ENCODE peak calls at places on chromosomes 13 and 19, in seven cellular contexts. One of them, this sample, is unnamed.

GRCh38 chr13:102291587-102292218 is 110.1 kb downstream of the FGF14 start:
- DNase-seq in left cardiac atrium: no peak
- DNase-seq in Kasumi-1: no peak
- DNase-seq in Karpas-422: no peak
- DNase-seq in OCI-LY7: no peak
- DNase-seq in adrenal gland: no peak
- DNase-seq in astrocyte of the spinal cord: peak; percentile 19
- DNase-seq in this sample: no peak

GRCh38 chr13:41546372-41547252 is 89.3 kb downstream of the RGCC start:
- DNase-seq in astrocyte of the spinal cord: peak; percentile 88
- DNase-seq in left cardiac atrium: no peak
- DNase-seq in Karpas-422: no peak
- DNase-seq in adrenal gland: no peak
- DNase-seq in OCI-LY7: no peak
- DNase-seq in Kasumi-1: no peak
- DNase-seq in this sample: no peak

GRCh38 chr19:15501596-15501995 is 6.7 kb upstream of the CYP4F22 start:
- DNase-seq in Karpas-422: no peak
- DNase-seq in OCI-LY7: no peak
- DNase-seq in Kasumi-1: no peak
- DNase-seq in adrenal gland: no peak
- DNase-seq in left cardiac atrium: no peak
- DNase-seq in astrocyte of the spinal cord: no peak
- DNase-seq in this sample: no peak

GRCh38 chr13:82657471-82657870 is 1224.8 kb downstream of the SLITRK1 start:
- DNase-seq in astrocyte of the spinal cord: no peak
- DNase-seq in left cardiac atrium: no peak
- DNase-seq in adrenal gland: no peak
- DNase-seq in OCI-LY7: no peak
- DNase-seq in Karpas-422: no peak
- DNase-seq in Kasumi-1: no peak
- DNase-seq in this sample: no peak

GRCh38 chr13:113888701-113889330 is 24.9 kb upstream of the GAS6 start:
- DNase-seq in Kasumi-1: no peak
- DNase-seq in left cardiac atrium: no peak
- DNase-seq in astrocyte of the spinal cord: no peak
- DNase-seq in Karpas-422: no peak
- DNase-seq in OCI-LY7: no peak
- DNase-seq in adrenal gland: no peak
- DNase-seq in this sample: no peak

GRCh38 chr13:80463673-80464352 is 122.9 kb upstream of the SPRY2 start:
- DNase-seq in astrocyte of the spinal cord: no peak
- DNase-seq in adrenal gland: no peak
- DNase-seq in Karpas-422: no peak
- DNase-seq in Kasumi-1: no peak
- DNase-seq in left cardiac atrium: no peak
- DNase-seq in OCI-LY7: no peak
- DNase-seq in this sample: no peak

GRCh38 chr13:90105276-90105675 is 1242.2 kb upstream of the MIR17HG start:
- DNase-seq in astrocyte of the spinal cord: peak; percentile 59
- DNase-seq in Karpas-422: no peak
- DNase-seq in left cardiac atrium: no peak
- DNase-seq in adrenal gland: no peak
- DNase-seq in Kasumi-1: peak; percentile 45
- DNase-seq in OCI-LY7: no peak
- DNase-seq in this sample: no peak

GRCh38 chr13:106156468-106156867 is 379.0 kb downstream of the EFNB2 start:
- DNase-seq in adrenal gland: no peak
- DNase-seq in Kasumi-1: no peak
- DNase-seq in Karpas-422: no peak
- DNase-seq in astrocyte of the spinal cord: peak; percentile 98
- DNase-seq in left cardiac atrium: no peak
- DNase-seq in OCI-LY7: no peak
- DNase-seq in this sample: no peak

GRCh38 chr19:41327499-41328156 is 17.7 kb downstream of the CCDC97 start:
- DNase-seq in astrocyte of the spinal cord: peak; percentile 58
- DNase-seq in OCI-LY7: peak; percentile 80
- DNase-seq in Karpas-422: peak; percentile 82
- DNase-seq in left cardiac atrium: peak; percentile 82
- DNase-seq in Kasumi-1: peak; percentile 66
- DNase-seq in adrenal gland: peak; percentile 51
- DNase-seq in this sample: peak; percentile 92

GRCh38 chr13:33260168-33261098 is 25.1 kb downstream of the STARD13 start:
- DNase-seq in Kasumi-1: no peak
- DNase-seq in Karpas-422: no peak
- DNase-seq in left cardiac atrium: no peak
- DNase-seq in adrenal gland: no peak
- DNase-seq in astrocyte of the spinal cord: peak; percentile 63
- DNase-seq in OCI-LY7: no peak
- DNase-seq in this sample: no peak

GRCh38 chr19:49592486-49593232 is 1.7 kb downstream of the PRR12 start:
- DNase-seq in OCI-LY7: peak; percentile 72
- DNase-seq in Karpas-422: peak; percentile 86
- DNase-seq in left cardiac atrium: no peak
- DNase-seq in astrocyte of the spinal cord: no peak
- DNase-seq in adrenal gland: peak; percentile 28
- DNase-seq in Kasumi-1: peak; percentile 68
- DNase-seq in this sample: no peak

GRCh38 chr13:26022538-26023292 is 29.1 kb downstream of the SHISA2 start:
- DNase-seq in adrenal gland: peak; percentile 80
- DNase-seq in Kasumi-1: no peak
- DNase-seq in left cardiac atrium: peak; percentile 84
- DNase-seq in astrocyte of the spinal cord: peak; percentile 78
- DNase-seq in OCI-LY7: no peak
- DNase-seq in Karpas-422: no peak
- DNase-seq in this sample: no peak

GRCh38 chr19:44582581-44583265 is 30.6 kb upstream of the IGSF23 start:
- DNase-seq in Karpas-422: peak; percentile 62
- DNase-seq in left cardiac atrium: peak; percentile 49
- DNase-seq in Kasumi-1: peak; percentile 22
- DNase-seq in astrocyte of the spinal cord: no peak
- DNase-seq in adrenal gland: peak; percentile 58
- DNase-seq in OCI-LY7: peak; percentile 6
- DNase-seq in this sample: no peak

GRCh38 chr19:33461256-33462111 is 60.1 kb downstream of the PEPD start:
- DNase-seq in Karpas-422: no peak
- DNase-seq in OCI-LY7: no peak
- DNase-seq in Kasumi-1: no peak
- DNase-seq in astrocyte of the spinal cord: no peak
- DNase-seq in left cardiac atrium: no peak
- DNase-seq in adrenal gland: no peak
- DNase-seq in this sample: no peak

GRCh38 chr13:114222461-114222968 is 12.2 kb upstream of the CDC16 start:
- DNase-seq in OCI-LY7: no peak
- DNase-seq in Karpas-422: peak; percentile 62
- DNase-seq in astrocyte of the spinal cord: no peak
- DNase-seq in adrenal gland: no peak
- DNase-seq in left cardiac atrium: peak; percentile 35
- DNase-seq in Kasumi-1: no peak
- DNase-seq in this sample: peak; percentile 90

GRCh38 chr19:42301646-42302204 is at the start of gene PRR19:
- DNase-seq in Kasumi-1: peak; percentile 15
- DNase-seq in Karpas-422: peak; percentile 62
- DNase-seq in OCI-LY7: peak; percentile 50
- DNase-seq in left cardiac atrium: no peak
- DNase-seq in adrenal gland: no peak
- DNase-seq in astrocyte of the spinal cord: no peak
- DNase-seq in this sample: no peak

GRCh38 chr19:17001603-17002183 is 24.9 kb downstream of the CPAMD8 start:
- DNase-seq in Kasumi-1: no peak
- DNase-seq in Karpas-422: no peak
- DNase-seq in astrocyte of the spinal cord: no peak
- DNase-seq in left cardiac atrium: peak; percentile 35
- DNase-seq in adrenal gland: no peak
- DNase-seq in OCI-LY7: no peak
- DNase-seq in this sample: no peak

GRCh38 chr19:40689339-40690049 is 957 bp downstream of the NUMBL start:
- DNase-seq in Karpas-422: peak; percentile 68
- DNase-seq in Kasumi-1: no peak
- DNase-seq in OCI-LY7: no peak
- DNase-seq in adrenal gland: no peak
- DNase-seq in left cardiac atrium: peak; percentile 49
- DNase-seq in astrocyte of the spinal cord: no peak
- DNase-seq in this sample: no peak

GRCh38 chr19:11101057-11101456 is 11.8 kb downstream of the LDLR start:
- DNase-seq in Kasumi-1: no peak
- DNase-seq in Karpas-422: no peak
- DNase-seq in OCI-LY7: no peak
- DNase-seq in astrocyte of the spinal cord: no peak
- DNase-seq in adrenal gland: no peak
- DNase-seq in left cardiac atrium: no peak
- DNase-seq in this sample: no peak

GRCh38 chr19:32041681-32042292 is 303.6 kb upstream of the ZNF507 start:
- DNase-seq in OCI-LY7: peak; percentile 1
- DNase-seq in Kasumi-1: peak; percentile 3
- DNase-seq in Karpas-422: peak; percentile 64
- DNase-seq in adrenal gland: peak; percentile 72
- DNase-seq in astrocyte of the spinal cord: peak; percentile 29
- DNase-seq in left cardiac atrium: peak; percentile 35
- DNase-seq in this sample: no peak

GRCh38 chr19:5170329-5170745 is 170.3 kb downstream of the PTPRS start:
- DNase-seq in adrenal gland: no peak
- DNase-seq in OCI-LY7: peak; percentile 20
- DNase-seq in astrocyte of the spinal cord: no peak
- DNase-seq in left cardiac atrium: no peak
- DNase-seq in Karpas-422: peak; percentile 79
- DNase-seq in Kasumi-1: no peak
- DNase-seq in this sample: no peak

GRCh38 chr13:49652691-49653305 is 24.5 kb downstream of the ARL11 start:
- DNase-seq in adrenal gland: peak; percentile 28
- DNase-seq in left cardiac atrium: no peak
- DNase-seq in Karpas-422: peak; percentile 78
- DNase-seq in astrocyte of the spinal cord: no peak
- DNase-seq in Kasumi-1: peak; percentile 87
- DNase-seq in OCI-LY7: peak; percentile 63
- DNase-seq in this sample: no peak

GRCh38 chr13:111610879-111611278 is 290.4 kb downstream of the TEX29 start:
- DNase-seq in left cardiac atrium: no peak
- DNase-seq in Karpas-422: no peak
- DNase-seq in adrenal gland: no peak
- DNase-seq in astrocyte of the spinal cord: no peak
- DNase-seq in Kasumi-1: no peak
- DNase-seq in OCI-LY7: no peak
- DNase-seq in this sample: no peak

GRCh38 chr13:87089391-87089790 is 581.8 kb upstream of the SLITRK5 start:
- DNase-seq in Kasumi-1: no peak
- DNase-seq in Karpas-422: no peak
- DNase-seq in left cardiac atrium: no peak
- DNase-seq in OCI-LY7: no peak
- DNase-seq in adrenal gland: no peak
- DNase-seq in astrocyte of the spinal cord: peak; percentile 78
- DNase-seq in this sample: no peak

GRCh38 chr19:33662391-33662790 is 40.6 kb downstream of the CHST8 start:
- DNase-seq in left cardiac atrium: no peak
- DNase-seq in astrocyte of the spinal cord: no peak
- DNase-seq in OCI-LY7: no peak
- DNase-seq in Kasumi-1: no peak
- DNase-seq in Karpas-422: no peak
- DNase-seq in adrenal gland: no peak
- DNase-seq in this sample: no peak

GRCh38 chr13:111540486-111540885 is 220.0 kb downstream of the TEX29 start:
- DNase-seq in left cardiac atrium: no peak
- DNase-seq in adrenal gland: no peak
- DNase-seq in Kasumi-1: no peak
- DNase-seq in astrocyte of the spinal cord: no peak
- DNase-seq in Karpas-422: no peak
- DNase-seq in OCI-LY7: no peak
- DNase-seq in this sample: no peak

GRCh38 chr19:5048727-5049553 is 80.0 kb downstream of the KDM4B start:
- DNase-seq in adrenal gland: peak; percentile 89
- DNase-seq in OCI-LY7: no peak
- DNase-seq in Kasumi-1: no peak
- DNase-seq in Karpas-422: no peak
- DNase-seq in astrocyte of the spinal cord: peak; percentile 73
- DNase-seq in left cardiac atrium: peak; percentile 59
- DNase-seq in this sample: no peak

GRCh38 chr19:41887711-41888382 is 4.9 kb downstream of the ARHGEF1 start:
- DNase-seq in OCI-LY7: peak; percentile 89
- DNase-seq in Karpas-422: no peak
- DNase-seq in Kasumi-1: no peak
- DNase-seq in left cardiac atrium: no peak
- DNase-seq in astrocyte of the spinal cord: peak; percentile 59
- DNase-seq in adrenal gland: no peak
- DNase-seq in this sample: no peak

GRCh38 chr19:45037393-45038169 is 1.3 kb upstream of the CLASRP start:
- DNase-seq in adrenal gland: no peak
- DNase-seq in astrocyte of the spinal cord: no peak
- DNase-seq in left cardiac atrium: peak; percentile 35
- DNase-seq in Kasumi-1: no peak
- DNase-seq in Karpas-422: no peak
- DNase-seq in OCI-LY7: no peak
- DNase-seq in this sample: no peak

GRCh38 chr19:2431318-2432055 is 4.1 kb upstream of the TIMM13 start:
- DNase-seq in adrenal gland: no peak
- DNase-seq in Kasumi-1: no peak
- DNase-seq in Karpas-422: no peak
- DNase-seq in OCI-LY7: no peak
- DNase-seq in left cardiac atrium: no peak
- DNase-seq in astrocyte of the spinal cord: no peak
- DNase-seq in this sample: no peak

GRCh38 chr13:44011036-44011435 is 131.3 kb downstream of the LACC1 start:
- DNase-seq in OCI-LY7: no peak
- DNase-seq in astrocyte of the spinal cord: no peak
- DNase-seq in adrenal gland: peak; percentile 46
- DNase-seq in left cardiac atrium: no peak
- DNase-seq in Kasumi-1: no peak
- DNase-seq in Karpas-422: no peak
- DNase-seq in this sample: no peak

GRCh38 chr13:109810761-109811510 is 24.6 kb upstream of the IRS2 start:
- DNase-seq in OCI-LY7: no peak
- DNase-seq in Kasumi-1: no peak
- DNase-seq in adrenal gland: no peak
- DNase-seq in Karpas-422: no peak
- DNase-seq in left cardiac atrium: no peak
- DNase-seq in astrocyte of the spinal cord: no peak
- DNase-seq in this sample: no peak

GRCh38 chr19:2243274-2244121 is 5.6 kb upstream of the AMH start:
- DNase-seq in Kasumi-1: no peak
- DNase-seq in astrocyte of the spinal cord: no peak
- DNase-seq in OCI-LY7: no peak
- DNase-seq in adrenal gland: no peak
- DNase-seq in left cardiac atrium: no peak
- DNase-seq in Karpas-422: no peak
- DNase-seq in this sample: no peak

GRCh38 chr19:23313196-23313595 is 63.0 kb upstream of the ZNF724 start:
- DNase-seq in Karpas-422: no peak
- DNase-seq in left cardiac atrium: no peak
- DNase-seq in adrenal gland: no peak
- DNase-seq in OCI-LY7: no peak
- DNase-seq in Kasumi-1: no peak
- DNase-seq in astrocyte of the spinal cord: no peak
- DNase-seq in this sample: no peak